ENCODE peak calls at places on chromosome 4, in nine cellular contexts. W is SK-N-SH; R is activated T-cell treated with anti-CD3 and anti-CD28 coated beads for 1 hour; N is effector CD4-positive, alpha-beta T cell; A is cardiac fibroblast; X is NCI-H146; Z is Calu3; O is lung microvascular endothelial cell; J is bronchial epithelial cell. S is an unnamed sample.

GRCh38 chr4:130249002-130249401 is 1153.0 kb downstream of the C4orf33 start:
- DNase-seq in X (no peak), R (no peak), W (no peak), O (no peak), N (no peak), J (no peak), A (no peak), Z (no peak), S (no peak)

GRCh38 chr4:8266508-8266907 is 3.0 kb upstream of the HTRA3 start:
- DNase-seq in W (no peak), Z (no peak), R (no peak), N (no peak), O (no peak), J (no peak), A (no peak), X (no peak), S (no peak)

GRCh38 chr4:39394706-39395105 is 12.0 kb upstream of the KLB start:
- DNase-seq in Z (no peak), X (no peak), W (no peak), O (no peak), J (no peak), A (no peak), N (no peak), R (no peak), S (no peak)

GRCh38 chr4:139689093-139689722 is 23.6 kb downstream of the MGST2 start:
- DNase-seq in J (no peak), N (no peak), A (no peak), W (no peak), Z (no peak), R (no peak), X (no peak), O (peak), S (no peak)

GRCh38 chr4:102843938-102844337 is 16.6 kb upstream of the UBE2D3 start:
- DNase-seq in X (no peak), W (peak), J (no peak), Z (no peak), R (no peak), N (no peak), O (no peak), A (no peak), S (no peak)

GRCh38 chr4:31089815-31090214 is 369.6 kb downstream of the PCDH7 start:
- DNase-seq in X (peak), W (no peak), A (peak), O (peak), Z (peak), J (peak), N (no peak), R (no peak), S (no peak)

GRCh38 chr4:107279729-107280128 is 243.6 kb upstream of the DKK2 start:
- DNase-seq in X (no peak), O (peak), Z (peak), J (peak), R (no peak), A (peak), N (no peak), W (no peak), S (no peak)

GRCh38 chr4:7906171-7906581 is 33.5 kb downstream of the AFAP1 start:
- DNase-seq in N (no peak), R (no peak), X (no peak), Z (no peak), J (no peak), A (peak), O (no peak), W (no peak), S (no peak)

GRCh38 chr4:80751200-80751599 is 279.3 kb upstream of the BMP3 start:
- DNase-seq in O (no peak), N (no peak), R (no peak), J (no peak), Z (no peak), X (no peak), W (no peak), A (no peak), S (no peak)

GRCh38 chr4:155629183-155629825 is 37.3 kb upstream of the GUCY1A1 start:
- DNase-seq in X (no peak), R (no peak), N (no peak), A (peak), O (peak), Z (no peak), W (no peak), J (peak), S (no peak)

GRCh38 chr4:185101354-185101890 is 41.6 kb upstream of the SLC25A4 start:
- DNase-seq in N (no peak), X (no peak), O (no peak), A (no peak), R (no peak), Z (no peak), J (no peak), W (peak), S (no peak)

GRCh38 chr4:17577660-17578481 is 873 bp downstream of the LAP3 start:
- DNase-seq in W (peak), O (peak), Z (peak), A (peak), X (peak), J (peak), N (no peak), R (peak), S (peak)

GRCh38 chr4:112145820-112146813 is 863 bp downstream of the FAM241A start:
- DNase-seq in N (peak), J (peak), W (peak), Z (peak), O (peak), A (peak), X (peak), R (peak), S (peak)

GRCh38 chr4:10051536-10052135 is 30.3 kb upstream of the SLC2A9 start:
- DNase-seq in W (no peak), N (no peak), A (no peak), R (no peak), O (no peak), J (no peak), Z (no peak), X (no peak), S (no peak)

GRCh38 chr4:1211951-1212545 is 36.9 kb downstream of the CTBP1 start:
- DNase-seq in A (no peak), R (no peak), N (no peak), Z (no peak), O (no peak), J (no peak), X (no peak), W (no peak), S (peak)

GRCh38 chr4:100189820-100190642 is at the start of gene DDIT4L:
- DNase-seq in R (peak), X (no peak), Z (peak), O (peak), J (peak), N (no peak), W (peak), A (peak), S (peak)

GRCh38 chr4:8030121-8030781 is 90.6 kb upstream of the AFAP1 start:
- DNase-seq in O (no peak), J (peak), W (no peak), Z (no peak), X (no peak), A (no peak), R (no peak), N (no peak), S (no peak)

GRCh38 chr4:110245567-110245966 is 47.2 kb upstream of the ELOVL6 start:
- DNase-seq in W (no peak), Z (no peak), J (peak), R (no peak), A (peak), X (no peak), O (no peak), N (no peak), S (no peak)

GRCh38 chr4:53541577-53542206 is 49.6 kb downstream of the LNX1 start:
- DNase-seq in N (no peak), A (peak), O (peak), J (peak), R (no peak), X (peak), W (peak), Z (no peak), S (no peak)

GRCh38 chr4:87058272-87059073 is 123.7 kb downstream of the AFF1 start:
- DNase-seq in N (no peak), J (peak), O (peak), A (no peak), Z (peak), R (no peak), X (no peak), W (no peak), S (no peak)

GRCh38 chr4:54657556-54658313 is at the start of gene KIT:
- DNase-seq in Z (no peak), A (peak), W (peak), O (peak), X (peak), R (no peak), N (no peak), J (no peak), S (peak)

GRCh38 chr4:22389240-22389871 is 126.5 kb downstream of the ADGRA3 start:
- DNase-seq in Z (peak), W (peak), O (peak), R (no peak), X (peak), J (peak), N (no peak), A (peak), S (peak)

GRCh38 chr4:879730-880079 is 52.4 kb downstream of the GAK start:
- DNase-seq in Z (no peak), J (no peak), O (no peak), R (no peak), W (no peak), A (no peak), N (no peak), X (no peak), S (no peak)

GRCh38 chr4:90120037-90120436 is 7.2 kb upstream of the CCSER1 start:
- DNase-seq in N (no peak), R (no peak), W (no peak), O (no peak), X (no peak), J (no peak), Z (no peak), A (no peak), S (no peak)

GRCh38 chr4:21888195-21888976 is 60.2 kb downstream of the KCNIP4 start:
- DNase-seq in J (peak), X (no peak), A (peak), R (no peak), Z (no peak), N (no peak), O (peak), W (no peak), S (no peak)

GRCh38 chr4:188915175-188915574 is 775.9 kb downstream of the TRIML1 start:
- DNase-seq in W (no peak), J (no peak), R (no peak), X (no peak), O (no peak), N (no peak), Z (no peak), A (no peak), S (no peak)

GRCh38 chr4:186823989-186824388 is 100.3 kb upstream of the FAT1 start:
- DNase-seq in W (no peak), A (no peak), X (no peak), O (no peak), J (no peak), Z (no peak), N (no peak), R (no peak), S (no peak)

GRCh38 chr4:73419106-73420038 is 15.3 kb downstream of the ALB start:
- DNase-seq in Z (no peak), W (no peak), X (no peak), J (no peak), R (no peak), N (no peak), O (no peak), A (no peak), S (no peak)

GRCh38 chr4:139015269-139015947 is at the start of gene NOCT:
- DNase-seq in X (peak), J (peak), Z (peak), W (peak), A (peak), R (peak), O (peak), N (peak), S (peak)

GRCh38 chr4:149521611-149522010 is 294.0 kb downstream of the IQCM start:
- DNase-seq in X (no peak), N (no peak), Z (no peak), R (no peak), O (no peak), A (peak), W (no peak), J (peak), S (no peak)

GRCh38 chr4:186204103-186204559 is 12.8 kb downstream of the CYP4V2 start:
- DNase-seq in N (no peak), A (peak), O (peak), W (peak), Z (no peak), R (peak), X (no peak), J (no peak), S (no peak)

GRCh38 chr4:111323496-111323895 is 700.6 kb upstream of the PITX2 start:
- DNase-seq in R (no peak), X (no peak), N (no peak), J (peak), W (no peak), O (no peak), A (peak), Z (no peak), S (no peak)

GRCh38 chr4:183876268-183876934 is 28.7 kb upstream of the STOX2 start:
- DNase-seq in J (peak), O (peak), X (no peak), Z (peak), R (no peak), A (peak), W (peak), N (no peak), S (peak)

GRCh38 chr4:31169851-31170250 is 449.7 kb downstream of the PCDH7 start:
- DNase-seq in W (no peak), J (no peak), R (no peak), N (no peak), O (no peak), Z (no peak), X (no peak), A (no peak), S (no peak)

GRCh38 chr4:31979988-31980387 is 1259.8 kb downstream of the PCDH7 start:
- DNase-seq in Z (no peak), W (no peak), R (no peak), X (no peak), A (no peak), J (no peak), O (no peak), N (no peak), S (no peak)

S was measured in aorta.